ENCODE peak calls at places on chromosomes 11 and 22, in seven cellular contexts. One of them, this sample, is unnamed.

GRCh38 chr11:17775035-17775348 is 40.4 kb downstream of the KCNC1 start:
- DNase-seq in neuronal stem cell: no peak
- DNase-seq in H9: no peak
- DNase-seq in trophoblast cell: no peak
- DNase-seq in mesendoderm: no peak
- DNase-seq in IMR-90: no peak
- DNase-seq in H1: no peak
- DNase-seq in this sample: no peak

GRCh38 chr11:9489366-9489765 is 28.6 kb downstream of the ZNF143 start:
- DNase-seq in neuronal stem cell: no peak
- DNase-seq in H9: no peak
- DNase-seq in trophoblast cell: no peak
- DNase-seq in mesendoderm: no peak
- DNase-seq in IMR-90: peak
- DNase-seq in H1: no peak
- DNase-seq in this sample: no peak

GRCh38 chr11:92702037-92702436 is 267.4 kb upstream of the MTNR1B start:
- DNase-seq in neuronal stem cell: no peak
- DNase-seq in H9: no peak
- DNase-seq in trophoblast cell: no peak
- DNase-seq in mesendoderm: no peak
- DNase-seq in IMR-90: peak
- DNase-seq in H1: no peak
- DNase-seq in this sample: no peak

GRCh38 chr11:118081241-118081958 is 4.5 kb downstream of the TMPRSS4 start:
- DNase-seq in neuronal stem cell: no peak
- DNase-seq in H9: no peak
- DNase-seq in trophoblast cell: no peak
- DNase-seq in mesendoderm: no peak
- DNase-seq in IMR-90: no peak
- DNase-seq in H1: no peak
- DNase-seq in this sample: no peak

GRCh38 chr11:33802414-33802950 is 28.2 kb upstream of the FBXO3 start:
- DNase-seq in neuronal stem cell: peak
- DNase-seq in H9: peak
- DNase-seq in trophoblast cell: peak
- DNase-seq in mesendoderm: peak
- DNase-seq in IMR-90: peak
- DNase-seq in H1: peak
- DNase-seq in this sample: peak

GRCh38 chr11:66418168-66418985 is 2.5 kb upstream of the NPAS4 start:
- DNase-seq in neuronal stem cell: peak
- DNase-seq in H9: peak
- DNase-seq in trophoblast cell: peak
- DNase-seq in mesendoderm: peak
- DNase-seq in IMR-90: peak
- DNase-seq in H1: peak
- DNase-seq in this sample: peak

GRCh38 chr22:36435516-36436415 is 45.7 kb downstream of the TXN2 start:
- DNase-seq in neuronal stem cell: no peak
- DNase-seq in H9: peak
- DNase-seq in trophoblast cell: no peak
- DNase-seq in mesendoderm: peak
- DNase-seq in IMR-90: no peak
- DNase-seq in H1: peak
- DNase-seq in this sample: peak

GRCh38 chr11:66126064-66126463 is 56.0 kb downstream of the PACS1 start:
- DNase-seq in neuronal stem cell: no peak
- DNase-seq in H9: no peak
- DNase-seq in trophoblast cell: no peak
- DNase-seq in mesendoderm: no peak
- DNase-seq in IMR-90: no peak
- DNase-seq in H1: no peak
- DNase-seq in this sample: no peak

GRCh38 chr11:11966354-11966741 is 42.1 kb downstream of the DKK3 start:
- DNase-seq in neuronal stem cell: no peak
- DNase-seq in H9: no peak
- DNase-seq in trophoblast cell: no peak
- DNase-seq in mesendoderm: no peak
- DNase-seq in IMR-90: no peak
- DNase-seq in H1: no peak
- DNase-seq in this sample: no peak

GRCh38 chr11:66912963-66913362 is 45.2 kb downstream of the PC start:
- DNase-seq in neuronal stem cell: no peak
- DNase-seq in H9: no peak
- DNase-seq in trophoblast cell: no peak
- DNase-seq in mesendoderm: no peak
- DNase-seq in IMR-90: no peak
- DNase-seq in H1: no peak
- DNase-seq in this sample: no peak

GRCh38 chr11:22711212-22711770 is 44.9 kb downstream of the GAS2 start:
- DNase-seq in neuronal stem cell: no peak
- DNase-seq in H9: no peak
- DNase-seq in trophoblast cell: peak
- DNase-seq in mesendoderm: peak
- DNase-seq in IMR-90: no peak
- DNase-seq in H1: no peak
- DNase-seq in this sample: no peak

GRCh38 chr11:111961389-111962300 is 24.5 kb downstream of the DIXDC1 start:
- DNase-seq in neuronal stem cell: no peak
- DNase-seq in H9: no peak
- DNase-seq in trophoblast cell: no peak
- DNase-seq in mesendoderm: no peak
- DNase-seq in IMR-90: no peak
- DNase-seq in H1: no peak
- DNase-seq in this sample: no peak

GRCh38 chr11:75400110-75400865 is 970 bp downstream of the RPS3 start:
- DNase-seq in neuronal stem cell: no peak
- DNase-seq in H9: no peak
- DNase-seq in trophoblast cell: no peak
- DNase-seq in mesendoderm: no peak
- DNase-seq in IMR-90: peak
- DNase-seq in H1: no peak
- DNase-seq in this sample: peak

GRCh38 chr11:83909579-83909978 is 623.4 kb upstream of the CCDC90B start:
- DNase-seq in neuronal stem cell: no peak
- DNase-seq in H9: no peak
- DNase-seq in trophoblast cell: no peak
- DNase-seq in mesendoderm: no peak
- DNase-seq in IMR-90: no peak
- DNase-seq in H1: no peak
- DNase-seq in this sample: no peak

GRCh38 chr11:92790376-92790775 is 179.1 kb upstream of the MTNR1B start:
- DNase-seq in neuronal stem cell: no peak
- DNase-seq in H9: no peak
- DNase-seq in trophoblast cell: no peak
- DNase-seq in mesendoderm: no peak
- DNase-seq in IMR-90: no peak
- DNase-seq in H1: no peak
- DNase-seq in this sample: no peak

GRCh38 chr11:89381094-89381493 is 110.1 kb downstream of the NOX4 start:
- DNase-seq in neuronal stem cell: no peak
- DNase-seq in H9: no peak
- DNase-seq in trophoblast cell: peak
- DNase-seq in mesendoderm: peak
- DNase-seq in IMR-90: peak
- DNase-seq in H1: no peak
- DNase-seq in this sample: peak

GRCh38 chr11:94771951-94772350 is 3.8 kb downstream of the AMOTL1 start:
- DNase-seq in neuronal stem cell: no peak
- DNase-seq in H9: no peak
- DNase-seq in trophoblast cell: no peak
- DNase-seq in mesendoderm: no peak
- DNase-seq in IMR-90: no peak
- DNase-seq in H1: no peak
- DNase-seq in this sample: no peak

GRCh38 chr22:42520663-42521546 is 1.3 kb upstream of the RRP7A start:
- DNase-seq in neuronal stem cell: no peak
- DNase-seq in H9: no peak
- DNase-seq in trophoblast cell: no peak
- DNase-seq in mesendoderm: no peak
- DNase-seq in IMR-90: no peak
- DNase-seq in H1: no peak
- DNase-seq in this sample: peak

DNA sequence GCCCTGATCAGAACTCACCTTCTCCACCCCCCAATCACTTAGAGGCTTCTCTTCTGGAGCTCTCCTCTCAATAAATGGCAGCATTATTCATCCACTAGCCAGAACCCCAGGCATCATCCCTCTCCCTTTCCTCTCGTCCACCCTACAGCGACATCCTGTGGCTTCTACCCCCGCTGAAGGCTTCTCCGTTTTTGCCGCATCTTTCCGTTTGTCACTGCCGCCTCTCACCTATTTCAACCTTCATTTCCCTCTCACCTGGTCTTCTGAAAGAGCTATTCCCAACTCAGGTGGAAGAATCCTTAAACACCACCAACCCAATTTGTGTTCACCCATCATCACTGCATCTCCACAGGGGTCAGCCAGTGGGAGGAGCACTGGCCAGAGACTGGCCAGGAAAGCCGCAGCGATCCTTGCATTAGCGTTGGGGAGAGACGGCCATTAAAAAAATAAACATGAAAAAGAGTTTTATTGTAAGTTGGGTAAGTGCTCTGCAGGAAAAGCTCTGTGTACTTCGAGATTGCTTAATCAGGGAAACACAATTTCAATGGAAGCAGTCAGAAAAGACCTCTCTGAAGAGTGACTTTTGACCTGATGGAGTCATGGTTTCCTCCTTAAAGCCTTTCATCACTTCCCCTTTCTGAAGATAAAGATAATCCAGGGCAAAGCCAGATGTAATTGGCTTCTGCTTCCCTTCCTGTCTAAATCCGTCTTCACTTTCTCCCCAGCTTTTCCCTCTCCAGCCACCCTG is 36.7 kb downstream of the SPATA19 start:
- DNase-seq in neuronal stem cell: no peak
- DNase-seq in H9: no peak
- DNase-seq in trophoblast cell: no peak
- DNase-seq in mesendoderm: peak
- DNase-seq in IMR-90: no peak
- DNase-seq in H1: no peak
- DNase-seq in this sample: no peak
- H3K4ac ChIP-seq in neuronal stem cell: no peak
- H3K4ac ChIP-seq in H9: no peak
- H3K4ac ChIP-seq in trophoblast cell: no peak
- H3K4ac ChIP-seq in mesendoderm: no peak
- H3K4ac ChIP-seq in IMR-90: no peak
- H3K4ac ChIP-seq in H1: no peak
- H3K4ac ChIP-seq in this sample: no peak

GRCh38 chr22:30949934-30950660 is 18.5 kb downstream of the MORC2 start:
- DNase-seq in neuronal stem cell: no peak
- DNase-seq in H9: no peak
- DNase-seq in trophoblast cell: peak
- DNase-seq in mesendoderm: no peak
- DNase-seq in IMR-90: no peak
- DNase-seq in H1: no peak
- DNase-seq in this sample: no peak
- H2BK5ac ChIP-seq in neuronal stem cell: no peak
- H2BK5ac ChIP-seq in H9: no peak
- H2BK5ac ChIP-seq in trophoblast cell: no peak
- H2BK5ac ChIP-seq in mesendoderm: no peak
- H2BK5ac ChIP-seq in IMR-90: no peak
- H2BK5ac ChIP-seq in H1: no peak
- H2BK5ac ChIP-seq in this sample: no peak

GRCh38 chr11:59842316-59842715 is 3.0 kb downstream of the CBLIF start:
- DNase-seq in neuronal stem cell: no peak
- DNase-seq in H9: no peak
- DNase-seq in trophoblast cell: no peak
- DNase-seq in mesendoderm: no peak
- DNase-seq in IMR-90: no peak
- DNase-seq in H1: no peak
- DNase-seq in this sample: no peak

GRCh38 chr11:59845399-59845798 is at the start of gene CBLIF:
- DNase-seq in neuronal stem cell: no peak
- DNase-seq in H9: no peak
- DNase-seq in trophoblast cell: no peak
- DNase-seq in mesendoderm: no peak
- DNase-seq in IMR-90: no peak
- DNase-seq in H1: no peak
- DNase-seq in this sample: no peak

GRCh38 chr11:59846556-59846955 is 1.3 kb upstream of the CBLIF start:
- DNase-seq in neuronal stem cell: no peak
- DNase-seq in H9: no peak
- DNase-seq in trophoblast cell: no peak
- DNase-seq in mesendoderm: no peak
- DNase-seq in IMR-90: no peak
- DNase-seq in H1: no peak
- DNase-seq in this sample: no peak

GRCh38 chr11:59849129-59849528 is 3.8 kb upstream of the CBLIF start:
- DNase-seq in neuronal stem cell: no peak
- DNase-seq in H9: no peak
- DNase-seq in trophoblast cell: no peak
- DNase-seq in mesendoderm: no peak
- DNase-seq in IMR-90: no peak
- DNase-seq in H1: no peak
- DNase-seq in this sample: peak

DNA sequence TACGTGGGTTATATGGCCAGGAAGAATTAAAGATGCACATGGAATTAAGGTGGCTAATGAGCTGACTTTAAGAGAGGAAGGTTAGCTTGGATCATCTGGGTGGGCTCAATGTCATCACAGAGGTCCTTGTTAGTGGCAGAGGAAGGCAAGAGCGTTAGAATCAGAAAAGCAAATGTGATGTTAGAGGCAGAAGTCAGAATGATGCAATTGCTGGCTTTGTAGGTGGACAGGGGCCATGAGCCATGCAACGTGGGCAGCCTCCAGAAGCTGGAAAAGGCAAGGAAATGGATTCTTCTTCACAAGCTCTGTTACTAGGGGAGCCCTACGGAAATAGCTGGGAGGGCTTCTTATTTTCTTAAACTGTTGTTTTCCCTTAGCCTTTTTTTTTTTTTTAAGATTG is 2.3 kb upstream of the CBLIF start:
- DNase-seq in neuronal stem cell: no peak
- DNase-seq in H9: no peak
- DNase-seq in trophoblast cell: no peak
- DNase-seq in mesendoderm: no peak
- DNase-seq in IMR-90: no peak
- DNase-seq in H1: no peak
- DNase-seq in this sample: no peak
- H3K4ac ChIP-seq in neuronal stem cell: no peak
- H3K4ac ChIP-seq in H9: no peak
- H3K4ac ChIP-seq in trophoblast cell: no peak
- H3K4ac ChIP-seq in mesendoderm: no peak
- H3K4ac ChIP-seq in IMR-90: no peak
- H3K4ac ChIP-seq in H1: no peak
- H3K4ac ChIP-seq in this sample: no peak

DNA sequence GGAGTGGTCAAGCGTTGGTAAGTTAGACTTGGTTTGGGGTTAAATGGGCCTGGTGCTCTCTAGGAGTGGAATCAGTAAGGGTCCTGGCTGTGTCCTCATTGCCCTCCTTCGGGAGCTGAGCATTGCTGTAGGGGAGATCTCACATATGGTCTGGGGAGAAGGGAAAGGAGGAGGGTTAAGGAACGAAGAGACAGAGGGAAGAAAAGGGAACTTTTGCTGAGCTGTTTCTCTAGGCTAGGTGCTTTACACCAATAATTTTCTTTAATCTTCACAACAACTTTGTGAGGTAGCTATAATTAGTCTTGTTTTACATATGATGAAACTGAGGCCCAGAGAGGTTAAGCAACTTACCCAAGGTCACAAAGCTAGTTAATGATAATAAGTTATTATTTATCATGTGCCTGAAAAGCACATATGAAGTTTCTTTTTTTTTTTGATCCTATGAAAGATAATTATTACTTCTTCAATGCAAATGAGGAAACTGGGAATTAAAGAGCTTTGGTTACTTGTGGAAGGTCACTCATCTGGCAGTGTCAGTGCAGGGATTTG is 22.6 kb downstream of the STIM1 start:
- DNase-seq in neuronal stem cell: no peak
- DNase-seq in H9: no peak
- DNase-seq in trophoblast cell: no peak
- DNase-seq in mesendoderm: no peak
- DNase-seq in IMR-90: no peak
- DNase-seq in H1: no peak
- DNase-seq in this sample: no peak
- H2BK5ac ChIP-seq in neuronal stem cell: no peak
- H2BK5ac ChIP-seq in H9: no peak
- H2BK5ac ChIP-seq in trophoblast cell: no peak
- H2BK5ac ChIP-seq in mesendoderm: no peak
- H2BK5ac ChIP-seq in IMR-90: no peak
- H2BK5ac ChIP-seq in H1: no peak
- H2BK5ac ChIP-seq in this sample: no peak

This sample was measured in mesenchymal stem cell.